ENCODE peak calls at places on chromosome 2, in eight cellular contexts. F is NCI-H2081 treated with DMSO at 0.1 percent for 48 hours; Q is activated T-cell treated with anti-CD3 and anti-CD28 coated beads, Interleukin-2, amount 50 U/mL, for 1 hour; J is ACHN; D is ascending aorta; O is lower lobe of right lung; I is Jurkat, Clone E6-1; V is stimulated activated CD8-positive, alpha-beta memory T cell treated with anti-CD3 and anti-CD28 coated beads, Interleukin-15, amount 100 ng/mL, for 24 hours. N is an unnamed sample.

GRCh38 chr2:18436408-18437077 is 123.9 kb downstream of the RDH14 start:
- DNase-seq in F (no peak), Q (no peak), J (no peak), D (no peak), O (no peak), I (no peak), V (no peak), N (no peak)

GRCh38 chr2:32532341-32532740 is 95.5 kb upstream of the TTC27 start:
- DNase-seq in F (no peak), Q (no peak), J (no peak), D (no peak), O (no peak), I (no peak), V (no peak), N (no peak)

GRCh38 chr2:134136702-134137101 is 117.2 kb upstream of the MGAT5 start:
- DNase-seq in F (no peak), Q (no peak), J (no peak), D (no peak), O (no peak), I (no peak), V (no peak), N (no peak)

GRCh38 chr2:171531291-171531690 is 9.0 kb downstream of the CYBRD1 start:
- DNase-seq in F (no peak), Q (no peak), J (peak), D (no peak), O (no peak), I (no peak), V (no peak), N (peak)

GRCh38 chr2:128745946-128746345 is 427.3 kb upstream of the HS6ST1 start:
- DNase-seq in F (no peak), Q (no peak), J (no peak), D (no peak), O (no peak), I (no peak), V (no peak), N (no peak)

GRCh38 chr2:182144780-182145170 is 159.1 kb downstream of the PPP1R1C start:
- DNase-seq in F (no peak), Q (no peak), J (no peak), D (no peak), O (no peak), I (no peak), V (no peak), N (no peak)

GRCh38 chr2:62215306-62216064 is 19.6 kb downstream of the B3GNT2 start:
- DNase-seq in F (no peak), Q (no peak), J (no peak), D (no peak), O (no peak), I (no peak), V (no peak), N (no peak)

GRCh38 chr2:171309727-171310265 is 124.0 kb downstream of the METTL8 start:
- DNase-seq in F (no peak), Q (no peak), J (no peak), D (no peak), O (no peak), I (no peak), V (no peak), N (no peak)